ENCODE peak calls at places on chromosomes 7 and 10, in four cellular contexts. N is HepG2, L is K562, S is GM12878. J is an unnamed sample.

GRCh38 chr10:31961675-31962074 is 33.0 kb upstream of the ARHGAP12 start:
- DNase-seq in N (no peak), L (no peak), S (no peak), J (no peak)

GRCh38 chr7:142782922-142783900 is 12.4 kb downstream of the PRSS2 start:
- DNase-seq in N (peak), L (peak), S (peak), J (peak)

GRCh38 chr10:133307776-133308430 is 769 bp downstream of the TUBGCP2 start:
- DNase-seq in N (peak), L (peak), S (peak), J (peak)

GRCh38 chr10:86734209-86734988 is 22.0 kb upstream of the BMPR1A start:
- DNase-seq in N (no peak), L (no peak), S (no peak), J (no peak)

GRCh38 chr10:36730316-36730715 is 395.1 kb upstream of the ANKRD30A start:
- DNase-seq in N (no peak), L (no peak), S (no peak), J (no peak)

GRCh38 chr10:62379394-62379793 is 5.2 kb downstream of the ZNF365 start:
- DNase-seq in N (no peak), L (no peak), S (no peak), J (no peak)

GRCh38 chr7:79430391-79430790 is 23.1 kb downstream of the MAGI2 start:
- DNase-seq in N (no peak), L (no peak), S (no peak), J (no peak)

GRCh38 chr7:151940048-151940845 is 16.0 kb upstream of the GALNTL5 start:
- DNase-seq in N (no peak), L (no peak), S (no peak), J (no peak)

GRCh38 chr7:77553123-77553522 is 16.0 kb downstream of the PTPN12 start:
- DNase-seq in N (no peak), L (no peak), S (no peak), J (no peak)

GRCh38 chr7:19079066-19079465 is 38.4 kb downstream of the TWIST1 start:
- DNase-seq in N (no peak), L (no peak), S (no peak), J (no peak)

GRCh38 chr7:137538361-137538762 is 194.8 kb upstream of the PTN start:
- DNase-seq in N (no peak), L (no peak), S (no peak), J (no peak)
- TF ChIP-seq ETV6 in N (no peak), L (no peak), S (no peak), J (no peak)

DNA sequence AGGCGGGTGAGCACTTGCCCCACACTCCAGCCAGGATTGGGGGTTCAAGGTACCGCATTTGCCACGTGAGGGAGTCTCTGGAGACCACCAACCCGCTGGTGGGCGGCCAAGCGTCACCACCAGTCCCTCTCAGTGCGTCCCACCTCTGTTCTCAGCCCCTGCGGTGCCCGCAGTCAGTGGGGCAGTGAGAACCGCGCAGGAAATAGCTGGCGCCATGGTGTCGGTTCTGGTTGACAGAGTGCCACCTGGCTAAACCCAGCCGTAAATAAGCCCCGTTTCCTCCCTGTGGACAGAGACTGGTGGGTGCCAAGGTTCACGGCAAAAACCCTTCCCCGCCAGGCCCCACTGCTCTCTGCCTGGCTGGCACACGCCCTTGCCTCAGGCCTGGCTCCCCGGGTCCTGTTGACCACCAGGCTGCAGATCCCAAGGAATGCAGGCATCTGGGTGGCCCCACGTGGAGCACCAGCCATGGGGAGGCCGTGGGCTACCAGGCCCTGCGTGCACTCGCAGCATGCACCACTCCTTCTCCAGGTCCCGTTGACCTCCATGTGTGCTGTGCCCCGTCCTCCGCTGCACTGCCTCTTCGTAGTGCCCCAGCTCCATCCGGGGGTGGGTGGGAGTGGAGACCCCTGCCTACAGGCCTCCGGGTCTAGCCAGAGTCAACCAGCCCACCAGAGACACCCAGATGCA is 140.0 kb downstream of the LHPP start:
- DNase-seq in N (no peak), L (no peak), S (peak), J (no peak)
- TF ChIP-seq TCF7 in N (no peak), L (no peak), S (no peak), J (no peak)

DNA sequence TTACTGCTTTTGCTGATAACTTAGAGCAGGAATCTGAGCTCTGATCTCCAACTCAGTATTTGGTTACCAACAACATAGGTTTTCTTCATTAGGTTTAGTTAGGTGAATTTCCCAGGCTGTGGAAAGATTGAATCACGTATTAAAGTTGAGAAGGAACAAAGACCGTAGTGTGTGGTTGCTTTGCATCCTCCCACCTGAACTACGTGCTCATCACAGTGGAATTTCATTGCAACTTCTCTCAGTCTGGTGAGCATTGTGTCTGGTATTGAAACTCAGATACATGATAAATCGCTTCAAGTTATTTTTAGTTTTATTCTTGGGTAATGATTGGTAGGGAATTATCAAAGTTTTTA is 139.4 kb upstream of the AKR1E2 start:
- DNase-seq in N (peak), L (no peak), S (no peak), J (no peak)
- TF ChIP-seq ETV6 in N (no peak), L (no peak), S (no peak), J (no peak)

GRCh38 chr10:131727612-131728011 is 173.2 kb upstream of the PPP2R2D start:
- DNase-seq in N (no peak), L (no peak), S (no peak), J (no peak)
- TF ChIP-seq TCF7 in N (no peak), L (no peak), S (no peak), J (no peak)

GRCh38 chr10:68082815-68083395 is 7.8 kb upstream of the HERC4 start:
- DNase-seq in N (no peak), L (no peak), S (no peak), J (no peak)
- TF ChIP-seq ETV6 in N (no peak), L (no peak), S (no peak), J (no peak)

GRCh38 chr7:94423116-94423515 is 28.4 kb downstream of the COL1A2 start:
- DNase-seq in N (no peak), L (no peak), S (no peak), J (no peak)
- TF ChIP-seq TCF7 in N (no peak), L (no peak), S (no peak), J (no peak)